ENCODE peak calls at places on chromosome 22, in five cellular contexts. B is amniotic stem cell, N is H7, L is tibial artery, I is LHCN-M2. P is an unnamed sample.

GRCh38 chr22:44383652-44384562 is 71.2 kb upstream of the SHISAL1 start:
- DNase-seq in B (no peak), N (no peak), L (no peak), I (no peak), P (no peak)

GRCh38 chr22:31489632-31490495 is at the start of gene EIF4ENIF1:
- DNase-seq in B (peak; percentile 56), N (peak; percentile 97), L (peak; percentile 82), I (peak; percentile 81), P (peak; percentile 66)

GRCh38 chr22:41110968-41111367 is 18.6 kb downstream of the EP300 start:
- DNase-seq in B (no peak), N (no peak), L (no peak), I (no peak), P (no peak)

GRCh38 chr22:23524226-23524625 is 55.9 kb downstream of the IGLL1 start:
- DNase-seq in B (no peak), N (no peak), L (no peak), I (no peak), P (no peak)

GRCh38 chr22:44202261-44202789 is 21.6 kb downstream of the PARVG start:
- DNase-seq in B (peak; percentile 39), N (no peak), L (no peak), I (peak; percentile 53), P (peak; percentile 6)

GRCh38 chr22:28017558-28017820 is 98.4 kb upstream of the PITPNB start:
- DNase-seq in B (no peak), N (peak; percentile 37), L (no peak), I (no peak), P (no peak)

GRCh38 chr22:49780281-49780991 is 47.2 kb downstream of the BRD1 start:
- DNase-seq in B (no peak), N (peak; percentile 68), L (no peak), I (peak; percentile 52), P (no peak)

GRCh38 chr22:28674121-28674563 is 5.5 kb downstream of the TTC28 start:
- DNase-seq in B (peak; percentile 4), N (no peak), L (no peak), I (peak; percentile 68), P (no peak)

GRCh38 chr22:29587938-29588699 is 7.2 kb upstream of the NIPSNAP1 start:
- DNase-seq in B (peak; percentile 42), N (no peak), L (no peak), I (peak; percentile 58), P (peak; percentile 52)

GRCh38 chr22:19875531-19876313 is 21.0 kb upstream of the GNB1L start:
- DNase-seq in B (no peak), N (peak; percentile 50), L (peak; percentile 21), I (no peak), P (peak; percentile 59)

GRCh38 chr22:27318516-27318915 is 483.0 kb downstream of the MN1 start:
- DNase-seq in B (no peak), N (no peak), L (no peak), I (no peak), P (peak; percentile 73)

GRCh38 chr22:35835998-35836691 is 118.5 kb downstream of the APOL5 start:
- DNase-seq in B (peak; percentile 72), N (peak; percentile 50), L (peak; percentile 47), I (peak; percentile 92), P (peak; percentile 35)